ENCODE peak calls at places on chromosomes 3 and 15, in four cellular contexts. R is astrocyte, Q is aorta, H is iPS DF 6.9. L is an unnamed sample.

GRCh38 chr15:95604634-95605036 is 725.9 kb upstream of the NR2F2 start:
- DNase-seq in R (peak), Q (no peak), H (no peak), L (peak)

GRCh38 chr15:84992157-84992940 is 10.7 kb downstream of the PDE8A start:
- DNase-seq in R (peak), Q (no peak), H (no peak), L (peak)

GRCh38 chr3:189789432-189789831 is 158.2 kb downstream of the TP63 start:
- DNase-seq in R (no peak), Q (no peak), H (no peak), L (no peak)

GRCh38 chr3:193857996-193858395 is 265.0 kb downstream of the OPA1 start:
- DNase-seq in R (peak), Q (no peak), H (no peak), L (peak)

GRCh38 chr15:64975390-64975789 is 14.3 kb downstream of the SPG21 start:
- DNase-seq in R (peak), Q (no peak), H (no peak), L (peak)

GRCh38 chr15:58773024-58773423 is 1.9 kb downstream of the MINDY2 start:
- DNase-seq in R (no peak), Q (no peak), H (no peak), L (no peak)

GRCh38 chr3:185927501-185928200 is 10.2 kb downstream of the TRA2B start:
- DNase-seq in R (no peak), Q (no peak), H (no peak), L (no peak)

GRCh38 chr15:59611277-59612260 is at the start of gene GCNT3:
- DNase-seq in R (peak), Q (no peak), H (no peak), L (no peak)

DNA sequence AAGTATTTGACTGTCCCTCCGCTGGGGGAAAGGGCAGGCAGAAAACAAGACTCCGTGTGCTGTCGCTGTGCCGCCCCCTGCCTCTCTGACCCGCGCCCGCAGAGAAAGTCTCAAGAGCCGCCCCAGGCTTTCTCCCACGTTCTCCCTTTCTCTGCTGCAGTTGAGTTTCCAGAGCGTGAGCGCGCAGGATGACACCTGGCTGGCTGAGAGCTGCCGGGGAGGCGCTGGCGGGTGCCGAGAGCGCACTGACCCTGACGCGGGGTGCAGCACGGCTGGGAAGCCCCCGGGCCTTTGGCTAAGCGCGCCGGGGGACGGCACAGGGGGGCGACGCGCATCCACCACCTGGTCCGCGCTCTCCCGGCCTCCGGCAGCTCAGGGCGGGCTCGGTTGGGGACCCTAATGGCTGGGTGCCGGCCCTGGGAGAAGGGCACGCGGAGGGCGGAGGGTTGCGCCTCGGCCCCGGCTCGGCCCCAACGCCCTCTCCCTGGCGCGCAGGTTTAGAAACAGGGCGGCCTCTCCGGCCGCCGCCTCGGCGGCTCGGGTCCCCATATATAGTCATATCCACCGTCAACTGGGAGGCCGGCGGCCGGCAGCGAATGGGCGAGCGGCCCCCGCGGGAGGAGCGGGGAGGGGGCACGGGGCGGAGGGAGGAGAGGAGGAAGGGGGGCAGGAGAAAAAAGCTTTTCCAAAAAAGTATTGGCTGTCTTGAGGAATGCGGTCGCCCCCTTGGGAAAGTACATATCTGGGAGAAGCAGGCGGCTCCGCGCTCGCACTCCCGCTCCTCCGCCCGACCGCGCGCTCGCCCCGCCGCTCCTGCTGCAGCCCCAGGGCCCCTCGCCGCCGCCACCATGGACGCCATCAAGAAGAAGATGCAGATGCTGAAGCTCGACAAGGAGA is at the start of gene TPM1:
- DNase-seq in R (peak), Q (peak), H (no peak), L (peak)
- H3K4me3 ChIP-seq in R (peak), Q (peak), H (peak), L (peak)

GRCh38 chr3:48898383-48899234 is at the start of gene SLC25A20:
- DNase-seq in R (peak), Q (peak), H (peak), L (peak)

GRCh38 chr3:48896991-48897390 is 1.7 kb downstream of the SLC25A20 start:
- DNase-seq in R (no peak), Q (no peak), H (no peak), L (peak)

GRCh38 chr3:48897401-48898376 is 993 bp downstream of the SLC25A20 start:
- DNase-seq in R (no peak), Q (no peak), H (no peak), L (peak)

DNA sequence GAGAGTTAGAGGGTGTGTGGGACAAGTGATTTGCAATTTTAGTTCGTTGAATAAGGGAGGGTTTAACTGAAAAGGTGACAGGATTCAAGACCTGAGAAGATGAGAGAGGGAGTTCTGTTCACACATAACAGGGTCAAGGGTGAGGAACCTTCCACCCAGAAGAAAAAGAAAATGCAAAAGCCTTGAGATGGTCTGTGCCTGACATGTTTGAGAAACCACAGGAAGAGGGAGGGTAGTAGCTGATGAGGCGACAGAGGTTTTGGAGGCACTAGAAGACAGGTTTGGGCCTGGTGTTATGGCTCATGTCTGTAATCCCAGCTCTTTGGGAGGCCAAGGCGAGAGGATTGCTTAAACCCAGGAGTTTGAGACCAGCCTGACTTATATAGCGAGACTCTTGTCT is 616 bp upstream of the SLC25A20 start:
- DNase-seq in R (no peak), Q (no peak), H (no peak), L (no peak)
- H3K4me3 ChIP-seq in R (peak), Q (no peak), H (no peak), L (peak)

GRCh38 chr15:33195283-33195682 is 769 bp upstream of the FMN1 start:
- DNase-seq in R (no peak), Q (no peak), H (no peak), L (no peak)
- H3K4me3 ChIP-seq in R (peak), Q (peak), H (peak), L (peak)

GRCh38 chr3:115698851-115699535 is 75.7 kb downstream of the GAP43 start:
- DNase-seq in R (peak), Q (no peak), H (peak), L (peak)
- H3K4me3 ChIP-seq in R (no peak), Q (no peak), H (no peak), L (no peak)

GRCh38 chr15:52464040-52464439 is 64.6 kb downstream of the MYO5A start:
- DNase-seq in R (no peak), Q (no peak), H (no peak), L (no peak)
- H3K4me3 ChIP-seq in R (no peak), Q (no peak), H (no peak), L (no peak)

DNA sequence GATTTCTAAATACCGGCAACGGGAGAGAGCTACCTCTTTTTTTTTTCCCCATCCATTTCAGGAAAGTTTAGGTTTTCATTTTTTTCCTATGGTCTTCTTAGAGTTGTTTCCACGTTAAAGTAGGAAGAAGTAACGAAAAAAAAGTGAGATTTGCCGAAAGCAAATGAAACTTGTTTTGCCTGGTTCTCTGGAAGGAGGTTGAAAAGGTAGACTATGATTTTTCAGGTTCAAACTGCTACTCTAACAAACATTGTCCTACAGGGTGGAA is 18.6 kb upstream of the CHD2 start:
- DNase-seq in R (no peak), Q (no peak), H (no peak), L (no peak)
- H3K4me3 ChIP-seq in R (peak), Q (peak), H (no peak), L (peak)

DNA sequence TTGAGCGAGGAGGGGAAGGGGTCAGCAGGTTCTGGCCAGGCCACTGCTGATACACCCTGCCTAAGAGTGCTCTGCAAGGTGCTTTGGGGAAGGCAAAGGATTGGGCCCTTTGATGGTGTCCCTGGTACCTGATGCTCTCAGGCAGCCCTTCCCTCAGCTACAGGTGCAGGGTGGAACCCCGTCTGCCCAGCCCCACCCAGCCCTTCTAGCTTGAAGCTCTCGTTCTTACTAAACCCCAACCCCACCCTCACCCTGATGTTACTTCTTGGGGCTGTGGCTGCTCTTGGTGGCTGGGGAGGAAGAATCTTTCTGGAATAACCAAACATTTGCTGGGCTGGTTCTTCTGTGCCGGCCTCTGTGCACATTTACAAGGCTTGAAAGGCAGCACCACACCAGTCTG is 6.4 kb downstream of the GNAI2 start:
- DNase-seq in R (no peak), Q (no peak), H (no peak), L (no peak)
- H3K4me3 ChIP-seq in R (no peak), Q (no peak), H (no peak), L (no peak)

DNA sequence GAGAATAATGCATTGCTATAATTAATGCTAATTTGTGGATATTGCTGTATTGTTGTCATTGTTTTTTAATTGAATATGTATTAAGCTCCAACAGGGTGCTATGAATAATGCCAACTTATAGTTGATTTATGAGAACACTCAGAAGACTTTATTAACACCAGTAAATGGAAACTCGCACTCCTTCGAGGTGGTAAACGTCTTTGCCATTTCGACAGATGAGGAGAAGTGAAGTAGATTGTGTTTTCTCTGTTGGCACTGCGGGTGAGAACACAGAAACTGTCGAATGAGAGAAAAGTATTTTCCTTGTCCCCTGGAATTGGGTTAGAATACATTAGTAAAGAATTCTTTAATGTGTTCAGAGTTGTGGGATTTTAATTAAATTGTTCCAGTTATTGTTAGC is 354.5 kb downstream of the LPP start:
- DNase-seq in R (no peak), Q (no peak), H (no peak), L (no peak)
- H3K4me3 ChIP-seq in R (no peak), Q (no peak), H (no peak), L (no peak)

DNA sequence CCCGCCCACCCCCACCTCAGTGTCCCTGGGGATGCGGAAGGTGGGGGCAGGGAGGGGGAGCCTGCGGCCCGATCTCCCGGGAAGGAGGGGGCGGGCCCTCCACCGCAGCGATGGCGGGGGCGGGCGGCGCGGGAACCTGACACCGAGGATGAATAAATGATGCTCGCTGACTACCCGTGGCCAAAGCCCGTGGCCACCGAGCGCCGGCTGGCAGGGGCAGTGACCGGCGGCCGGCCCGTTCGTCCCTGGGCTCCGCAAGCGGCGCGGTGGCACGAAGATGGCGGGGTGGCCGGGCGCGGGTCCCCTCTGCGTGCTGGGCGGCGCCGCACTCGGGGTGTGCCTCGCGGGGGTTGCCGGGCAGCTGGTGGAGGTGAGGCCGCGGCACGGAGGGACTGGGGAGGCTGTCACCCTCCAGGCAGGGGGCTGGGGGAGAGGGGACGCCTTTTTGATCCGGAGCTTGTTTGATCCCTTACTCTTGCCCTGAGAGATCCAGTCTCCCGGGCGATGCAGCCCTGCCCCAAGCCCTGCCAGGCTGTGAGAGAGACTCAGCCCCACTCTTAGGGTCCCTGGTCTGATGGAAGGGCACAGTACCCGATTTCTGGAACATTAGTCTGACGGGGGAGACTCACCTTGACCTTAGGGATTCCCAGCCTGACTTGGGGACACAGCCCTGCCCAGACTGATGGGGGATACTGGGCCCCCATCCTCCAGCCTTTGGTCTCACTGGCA is at the start of gene TMIE:
- DNase-seq in R (no peak), Q (peak), H (no peak), L (no peak)
- H3K4me3 ChIP-seq in R (peak), Q (peak), H (peak), L (no peak)

L was measured in AG10803.